ENCODE peak calls at places on chromosome 1, in seven cellular contexts. O is hippocampal formation; F is CD4-positive, alpha-beta T cell; D is EL; L is T follicular helper cell; R is Calu3; J is germinal center. B is an unnamed sample.

GRCh38 chr1:223001653-223002634 is 141.1 kb downstream of the TLR5 start:
- DNase-seq in O (no peak), F (no peak), D (no peak), L (no peak), R (no peak), J (no peak), B (no peak)

GRCh38 chr1:240091614-240092300 is at the start of gene FMN2:
- DNase-seq in O (peak; percentile 41), F (no peak), D (peak; percentile 85), L (no peak), R (peak; percentile 9), J (peak; percentile 60), B (peak; percentile 25)

GRCh38 chr1:56000424-56000823 is 578.9 kb downstream of the PLPP3 start:
- DNase-seq in O (no peak), F (no peak), D (no peak), L (no peak), R (no peak), J (no peak), B (no peak)

GRCh38 chr1:43318831-43319230 is 18.0 kb downstream of the TIE1 start:
- DNase-seq in O (no peak), F (no peak), D (no peak), L (no peak), R (no peak), J (no peak), B (no peak)

GRCh38 chr1:208980590-208980989 is 602.9 kb upstream of the CAMK1G start:
- DNase-seq in O (no peak), F (no peak), D (no peak), L (no peak), R (no peak), J (no peak), B (no peak)

GRCh38 chr1:183281553-183282091 is 95.6 kb downstream of the LAMC2 start:
- DNase-seq in O (peak; percentile 80), F (peak; percentile 54), D (peak; percentile 94), L (peak; percentile 51), R (peak; percentile 92), J (peak; percentile 56), B (peak; percentile 15)

GRCh38 chr1:10943991-10944730 is 68.3 kb upstream of the TARDBP start:
- DNase-seq in O (no peak), F (no peak), D (peak; percentile 28), L (no peak), R (no peak), J (no peak), B (no peak)

GRCh38 chr1:154944422-154945159 is 8.1 kb upstream of the PMVK start:
- DNase-seq in O (no peak), F (no peak), D (no peak), L (no peak), R (no peak), J (no peak), B (no peak)

GRCh38 chr1:63773815-63774616 is at the start of gene ROR1:
- DNase-seq in O (peak; percentile 85), F (peak; percentile 10), D (peak; percentile 87), L (no peak), R (peak; percentile 94), J (peak; percentile 64), B (peak; percentile 72)

GRCh38 chr1:1602321-1602931 is 2.5 kb upstream of the FNDC10 start:
- DNase-seq in O (no peak), F (no peak), D (no peak), L (no peak), R (no peak), J (no peak), B (no peak)

GRCh38 chr1:54745274-54745673 is 19.0 kb downstream of the PARS2 start:
- DNase-seq in O (no peak), F (no peak), D (no peak), L (no peak), R (no peak), J (no peak), B (no peak)

GRCh38 chr1:114511048-114511785 is at the start of gene TRIM33:
- DNase-seq in O (peak; percentile 83), F (peak; percentile 94), D (peak; percentile 91), L (peak; percentile 85), R (peak; percentile 87), J (peak; percentile 92), B (peak; percentile 90)

GRCh38 chr1:54879872-54880271 is 7.1 kb downstream of the DHCR24 start:
- DNase-seq in O (no peak), F (no peak), D (no peak), L (no peak), R (no peak), J (no peak), B (no peak)

GRCh38 chr1:244046907-244047738 is 4.0 kb upstream of the ZBTB18 start:
- DNase-seq in O (no peak), F (no peak), D (peak; percentile 40), L (peak; percentile 8), R (no peak), J (no peak), B (no peak)

GRCh38 chr1:197675475-197676324 is 99.6 kb downstream of the DENND1B start:
- DNase-seq in O (no peak), F (no peak), D (peak; percentile 18), L (no peak), R (peak; percentile 23), J (no peak), B (no peak)

GRCh38 chr1:205321109-205321958 is at the start of gene NUAK2:
- DNase-seq in O (peak; percentile 89), F (peak; percentile 89), D (peak; percentile 94), L (peak; percentile 82), R (peak; percentile 97), J (peak; percentile 85), B (peak; percentile 75)

GRCh38 chr1:184686540-184686939 is 68.1 kb downstream of the EDEM3 start:
- DNase-seq in O (no peak), F (no peak), D (peak; percentile 10), L (no peak), R (no peak), J (no peak), B (no peak)

GRCh38 chr1:192639607-192640368 is 3.8 kb downstream of the RGS13 start:
- DNase-seq in O (no peak), F (no peak), D (peak; percentile 65), L (no peak), R (no peak), J (peak; percentile 15), B (peak; percentile 59)

GRCh38 chr1:18893120-18893519 is 9.2 kb downstream of the ALDH4A1 start:
- DNase-seq in O (no peak), F (no peak), D (peak; percentile 34), L (no peak), R (no peak), J (no peak), B (no peak)

B was measured in T-helper 2 cell.